ENCODE peak calls at places on chromosomes 5 and 9, in seven cellular contexts. M is breast epithelium, T is H1, Q is ovary, D is tibial nerve, J is IMR-90, E is GM12878. X is an unnamed sample.
A peak's percentile ranks its signal among the peaks of the same experiment; 100 is the strongest.

GRCh38 chr9:74573792-74574191 is 76.7 kb downstream of the RORB start:
- DNase-seq in M (no peak), T (no peak), Q (no peak), D (no peak), J (no peak), E (no peak), X (no peak)

GRCh38 chr9:137353223-137354152 is 51.4 kb upstream of the NRARP start:
- DNase-seq in M (no peak), T (no peak), Q (no peak), D (no peak), J (no peak), E (no peak), X (no peak)

GRCh38 chr5:83353231-83353630 is 118.3 kb upstream of the VCAN start:
- DNase-seq in M (no peak), T (no peak), Q (no peak), D (no peak), J (no peak), E (no peak), X (no peak)

GRCh38 chr9:77910216-77910615 is 121.4 kb downstream of the GNAQ start:
- DNase-seq in M (no peak), T (no peak), Q (no peak), D (no peak), J (no peak), E (no peak), X (no peak)

GRCh38 chr9:122383992-122384461 is 13.2 kb downstream of the PTGS1 start:
- DNase-seq in M (no peak), T (no peak), Q (no peak), D (no peak), J (peak; percentile 61), E (no peak), X (no peak)

GRCh38 chr5:81044868-81045267 is 84.7 kb downstream of the RASGRF2 start:
- DNase-seq in M (no peak), T (no peak), Q (no peak), D (no peak), J (no peak), E (no peak), X (no peak)

GRCh38 chr9:18700714-18701113 is 226.8 kb downstream of the ADAMTSL1 start:
- DNase-seq in M (no peak), T (no peak), Q (no peak), D (no peak), J (no peak), E (no peak), X (no peak)

GRCh38 chr5:77645158-77645994 is 6.9 kb upstream of the OTP start:
- DNase-seq in M (no peak), T (no peak), Q (no peak), D (no peak), J (no peak), E (no peak), X (no peak)

GRCh38 chr9:133971121-133971951 is 20.8 kb downstream of the VAV2 start:
- DNase-seq in M (no peak), T (no peak), Q (no peak), D (no peak), J (no peak), E (no peak), X (no peak)

GRCh38 chr5:56012281-56012963 is 17.7 kb upstream of the IL6ST start:
- DNase-seq in M (no peak), T (no peak), Q (no peak), D (no peak), J (peak; percentile 82), E (no peak), X (no peak)

GRCh38 chr9:2583308-2584013 is 38.1 kb upstream of the VLDLR start:
- DNase-seq in M (no peak), T (no peak), Q (no peak), D (no peak), J (no peak), E (no peak), X (no peak)

GRCh38 chr9:137973829-137974416 is 96.3 kb downstream of the CACNA1B start:
- DNase-seq in M (no peak), T (no peak), Q (no peak), D (no peak), J (no peak), E (no peak), X (no peak)

GRCh38 chr5:142296914-142297417 is 27.9 kb downstream of the SPRY4 start:
- DNase-seq in M (no peak), T (no peak), Q (no peak), D (no peak), J (peak; percentile 90), E (no peak), X (no peak)

GRCh38 chr9:94916956-94917355 is 190.5 kb downstream of the AOPEP start:
- DNase-seq in M (no peak), T (no peak), Q (peak; percentile 21), D (no peak), J (no peak), E (no peak), X (no peak)

GRCh38 chr5:98793223-98793622 is 19.8 kb downstream of the RGMB start:
- DNase-seq in M (no peak), T (no peak), Q (no peak), D (no peak), J (no peak), E (no peak), X (no peak)

GRCh38 chr5:5886812-5887486 is 464.5 kb downstream of the ICE1 start:
- DNase-seq in M (no peak), T (peak; percentile 19), Q (no peak), D (no peak), J (no peak), E (no peak), X (no peak)

DNA sequence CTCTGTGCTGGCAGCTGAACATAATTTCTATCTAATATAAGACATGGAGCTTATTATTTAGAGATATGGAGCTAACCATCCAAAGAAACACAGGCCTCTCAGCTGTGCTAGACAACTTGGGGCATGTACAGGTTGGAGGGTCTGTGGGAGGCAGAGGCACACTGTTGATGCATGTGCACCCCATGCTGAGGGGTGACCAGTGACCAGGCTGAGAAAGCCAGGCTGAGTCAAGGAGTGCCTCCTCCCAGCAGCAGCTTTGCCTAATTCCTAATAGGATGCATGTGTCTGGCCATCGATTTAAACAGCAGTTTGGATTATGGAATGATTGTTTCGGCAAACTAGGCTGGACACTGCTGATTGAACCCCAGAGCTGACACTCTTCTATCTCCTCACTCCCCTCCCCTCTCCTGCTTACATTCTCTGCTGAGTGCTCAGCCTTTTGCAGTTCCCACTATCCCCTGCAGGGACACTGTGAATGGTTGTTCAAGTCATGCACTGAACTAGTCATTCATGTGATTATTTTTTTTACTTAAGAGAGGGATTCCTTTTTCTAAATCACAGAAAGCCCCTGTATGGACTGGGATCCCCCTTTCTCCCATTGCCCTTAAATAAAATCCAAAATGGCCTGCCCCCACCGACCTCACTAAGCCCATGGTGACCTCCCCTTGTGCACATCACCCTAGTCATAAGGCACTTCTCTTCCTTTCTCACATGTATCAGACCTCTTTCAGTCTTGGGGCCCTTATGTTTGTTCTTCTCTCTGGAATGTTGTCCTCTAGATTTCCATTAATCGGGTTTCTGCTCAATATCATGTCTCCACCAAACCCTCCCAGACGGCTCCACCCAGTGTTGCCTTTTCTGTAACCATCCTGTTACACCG is 196.0 kb downstream of the ERCC6L2 start:
- DNase-seq in M (no peak), T (no peak), Q (no peak), D (no peak), J (peak; percentile 47), E (no peak), X (no peak)
- TF ChIP-seq CTCF in M (no peak), T (peak; percentile 65), Q (no peak), D (peak; percentile 18), J (peak; percentile 44), E (peak; percentile 27), X (no peak)

DNA sequence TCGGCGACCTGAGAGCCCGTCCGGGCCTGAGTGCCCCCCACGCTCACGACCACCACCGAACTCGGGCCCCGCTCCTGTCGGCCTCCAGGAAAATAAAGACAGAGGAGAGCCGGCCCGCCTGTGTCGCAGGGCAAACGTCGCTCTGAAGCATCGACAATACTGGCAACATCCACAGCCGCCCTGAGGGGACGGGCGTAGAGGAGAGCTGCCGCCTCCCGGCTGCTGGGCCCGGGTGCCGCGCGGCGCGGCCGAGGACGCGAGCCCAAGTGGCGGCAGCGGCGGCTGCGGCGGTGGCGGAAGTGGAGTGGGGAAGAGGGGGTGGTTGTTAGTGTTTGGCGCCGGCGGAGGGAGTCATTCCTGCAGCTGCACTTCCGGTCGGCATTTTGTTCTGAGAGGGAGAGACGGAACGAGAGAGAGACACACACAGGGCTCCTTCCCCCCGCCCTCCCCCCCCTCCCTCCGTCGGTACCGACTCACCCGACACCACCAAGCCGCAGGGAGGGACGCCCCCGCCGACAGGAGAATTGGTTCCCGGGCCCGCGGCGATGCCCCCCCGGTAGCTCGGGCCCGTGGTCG is at the start of gene NIPBL:
- DNase-seq in M (peak; percentile 86), T (no peak), Q (peak; percentile 88), D (peak; percentile 82), J (peak; percentile 94), E (peak; percentile 66), X (peak; percentile 92)
- TF ChIP-seq POLR2A in M (peak; percentile 36), T (no peak), Q (peak; percentile 82), D (peak; percentile 81), J (peak; percentile 94), E (peak; percentile 98), X (no peak)

GRCh38 chr5:160269017-160269416 is 39.7 kb downstream of the FABP6 start:
- DNase-seq in M (peak; percentile 77), T (no peak), Q (peak; percentile 79), D (peak; percentile 54), J (peak; percentile 91), E (no peak), X (peak; percentile 96)

GRCh38 chr5:160268111-160268510 is 38.8 kb downstream of the FABP6 start:
- DNase-seq in M (no peak), T (no peak), Q (no peak), D (no peak), J (no peak), E (no peak), X (no peak)

GRCh38 chr5:160263326-160263850 is 34.1 kb downstream of the FABP6 start:
- DNase-seq in M (no peak), T (no peak), Q (no peak), D (no peak), J (no peak), E (no peak), X (no peak)

GRCh38 chr5:160266044-160266718 is 36.9 kb downstream of the FABP6 start:
- DNase-seq in M (no peak), T (no peak), Q (no peak), D (no peak), J (no peak), E (no peak), X (no peak)

GRCh38 chr5:160266752-160267345 is 37.5 kb downstream of the FABP6 start:
- DNase-seq in M (no peak), T (no peak), Q (peak; percentile 69), D (no peak), J (no peak), E (no peak), X (no peak)
- TF ChIP-seq CTCF in M (no peak), T (peak; percentile 57), Q (no peak), D (no peak), J (no peak), E (no peak), X (no peak)

GRCh38 chr9:84261082-84261746 is 79.3 kb downstream of the SLC28A3 start:
- DNase-seq in M (peak; percentile 81), T (peak; percentile 73), Q (peak; percentile 79), D (peak; percentile 68), J (peak; percentile 75), E (peak; percentile 40), X (peak; percentile 75)

GRCh38 chr9:84254972-84255371 is 85.6 kb downstream of the SLC28A3 start:
- DNase-seq in M (peak; percentile 60), T (no peak), Q (no peak), D (no peak), J (no peak), E (no peak), X (no peak)

GRCh38 chr9:84258371-84258770 is 82.2 kb downstream of the SLC28A3 start:
- DNase-seq in M (peak; percentile 52), T (no peak), Q (no peak), D (no peak), J (no peak), E (no peak), X (no peak)

GRCh38 chr9:84255701-84256100 is 84.9 kb downstream of the SLC28A3 start:
- DNase-seq in M (no peak), T (no peak), Q (no peak), D (no peak), J (no peak), E (no peak), X (no peak)
- TF ChIP-seq POLR2A in M (no peak), T (no peak), Q (no peak), D (no peak), J (no peak), E (no peak), X (no peak)